ENCODE peak calls at places on chromosomes 1 and 21, in four cellular contexts. J is anterior cingulate cortex, I is esophagus muscularis mucosa, K is A549. B is an unnamed sample.

GRCh38 chr1:102851616-102852015 is 256.7 kb downstream of the COL11A1 start:
- DNase-seq in J (no peak), I (no peak), K (no peak), B (no peak)

GRCh38 chr21:28018213-28018612 is 974.5 kb downstream of the LTN1 start:
- DNase-seq in J (no peak), I (no peak), K (no peak), B (no peak)

GRCh38 chr1:187041104-187041503 is 212.4 kb downstream of the PLA2G4A start:
- DNase-seq in J (no peak), I (no peak), K (no peak), B (no peak)

GRCh38 chr1:113271039-113271438 is 119.3 kb upstream of the MAGI3 start:
- DNase-seq in J (no peak), I (no peak), K (no peak), B (no peak)

GRCh38 chr21:37454869-37455503 is 88.4 kb downstream of the DYRK1A start:
- DNase-seq in J (no peak), I (no peak), K (no peak), B (no peak)

GRCh38 chr21:42578761-42579415 is 65.2 kb downstream of the SLC37A1 start:
- DNase-seq in J (no peak), I (no peak), K (no peak), B (no peak)

GRCh38 chr21:15079276-15079675 is 14.5 kb upstream of the NRIP1 start:
- DNase-seq in J (no peak), I (no peak), K (no peak), B (no peak)

GRCh38 chr21:29349702-29350101 is 51.0 kb downstream of the BACH1 start:
- DNase-seq in J (no peak), I (no peak), K (no peak), B (no peak)

GRCh38 chr1:57485643-57486042 is 61.8 kb upstream of the DAB1 start:
- DNase-seq in J (no peak), I (no peak), K (no peak), B (no peak)

GRCh38 chr1:22296701-22297591 is 154.0 kb upstream of the WNT4 start:
- DNase-seq in J (no peak), I (no peak), K (no peak), B (peak)

GRCh38 chr1:28280501-28280900 is 21.2 kb downstream of the SESN2 start:
- DNase-seq in J (no peak), I (no peak), K (no peak), B (no peak)

GRCh38 chr1:117581391-117581943 is 24.4 kb upstream of the TENT5C start:
- DNase-seq in J (no peak), I (no peak), K (no peak), B (no peak)

GRCh38 chr21:39852021-39852721 is 15.1 kb upstream of the PCP4 start:
- DNase-seq in J (no peak), I (peak), K (no peak), B (no peak)